ENCODE peak calls at places on chromosomes 6 and 20, in six cellular contexts. H, P, M, O, Y and V are unnamed samples.

GRCh38 chr6:106908386-106908840 is 66.1 kb downstream of the CD24 start:
- DNase-seq in Y (no peak), O (no peak), H (no peak), P (no peak), M (no peak), V (no peak)

GRCh38 chr6:39493174-39493573 is 170.7 kb upstream of the KCNK16 start:
- DNase-seq in M (no peak), H (no peak), O (no peak), P (peak; percentile 85), Y (no peak), V (no peak)

GRCh38 chr6:157228421-157229218 is 94.7 kb downstream of the TMEM242 start:
- DNase-seq in H (no peak), O (peak; percentile 52), M (no peak), P (no peak), Y (no peak), V (no peak)

GRCh38 chr6:146876271-146877151 is 277.7 kb downstream of the ADGB start:
- DNase-seq in O (no peak), P (peak; percentile 19), Y (no peak), H (no peak), M (no peak), V (no peak)

GRCh38 chr6:145673504-145673903 is 61.8 kb downstream of the EPM2A start:
- DNase-seq in M (no peak), O (peak; percentile 55), Y (no peak), P (no peak), H (no peak), V (no peak)

GRCh38 chr6:30317913-30318589 is 8.7 kb upstream of the TRIM39 start:
- DNase-seq in Y (no peak), O (no peak), M (no peak), P (no peak), H (peak; percentile 21), V (no peak)

GRCh38 chr6:129353067-129353466 is 356.9 kb downstream of the ARHGAP18 start:
- DNase-seq in Y (no peak), M (no peak), H (no peak), P (no peak), O (no peak), V (no peak)

GRCh38 chr20:2663364-2663886 is 591 bp downstream of the IDH3B start:
- DNase-seq in H (no peak), M (no peak), P (no peak), Y (no peak), O (no peak), V (no peak)

GRCh38 chr20:50415516-50416268 is 94.5 kb upstream of the PTPN1 start:
- DNase-seq in H (no peak), O (peak; percentile 100), P (peak; percentile 89), Y (no peak), M (no peak), V (no peak)

GRCh38 chr6:142367501-142368018 is 65.8 kb downstream of the ADGRG6 start:
- DNase-seq in Y (no peak), P (no peak), O (no peak), H (no peak), M (no peak), V (no peak)

GRCh38 chr6:50724381-50725124 is 11.2 kb downstream of the TFAP2D start:
- DNase-seq in H (no peak), M (no peak), P (no peak), O (no peak), Y (no peak), V (no peak)

GRCh38 chr6:52300489-52300931 is 16.0 kb upstream of the MCM3 start:
- DNase-seq in Y (no peak), P (no peak), O (no peak), H (no peak), M (no peak), V (no peak)

GRCh38 chr6:109595998-109596397 is 95.0 kb downstream of the AK9 start:
- DNase-seq in P (peak; percentile 36), H (peak; percentile 5), O (no peak), M (no peak), Y (no peak), V (no peak)

GRCh38 chr20:37209661-37210314 is 30.4 kb upstream of the MROH8 start:
- DNase-seq in H (no peak), O (no peak), Y (no peak), M (no peak), P (no peak), V (no peak)

GRCh38 chr6:13825871-13826270 is 11.5 kb upstream of the MCUR1 start:
- DNase-seq in P (no peak), O (no peak), H (no peak), Y (no peak), M (no peak), V (no peak)

GRCh38 chr6:136945626-136946235 is 23.6 kb downstream of the SLC35D3 start:
- DNase-seq in P (no peak), Y (no peak), O (no peak), H (no peak), M (no peak), V (no peak)

GRCh38 chr6:168527451-168528210 is 86.6 kb downstream of the SMOC2 start:
- DNase-seq in H (no peak), O (no peak), Y (no peak), P (peak; percentile 72), M (no peak), V (no peak)

GRCh38 chr6:168530653-168531071 is 89.7 kb downstream of the SMOC2 start:
- DNase-seq in M (no peak), Y (no peak), P (no peak), H (no peak), O (no peak), V (no peak)

GRCh38 chr6:168529214-168529613 is 88.2 kb downstream of the SMOC2 start:
- DNase-seq in H (no peak), P (no peak), Y (no peak), M (no peak), O (no peak), V (no peak)

GRCh38 chr6:168526841-168527281 is 85.9 kb downstream of the SMOC2 start:
- DNase-seq in Y (no peak), O (peak; percentile 78), P (peak; percentile 1), M (no peak), H (no peak), V (no peak)

GRCh38 chr6:168528457-168529095 is 87.6 kb downstream of the SMOC2 start:
- DNase-seq in O (no peak), M (no peak), H (no peak), Y (no peak), P (peak; percentile 36), V (no peak)
- H3K9me3 ChIP-seq in O (no peaks in the 10 kb centered on the region), M (no peaks in the 10 kb centered on the region), H (no peaks in the 10 kb centered on the region), Y (no peaks in the 10 kb centered on the region), P (no peaks in the 10 kb centered on the region), V (no peaks in the 10 kb centered on the region)

GRCh38 chr6:163036251-163036650 is 308.5 kb downstream of the PACRG start:
- DNase-seq in M (no peak), P (no peak), H (no peak), Y (no peak), O (no peak), V (no peak)
- H3K9me3 ChIP-seq in M (no peaks in the 10 kb centered on the region), P (no peaks in the 10 kb centered on the region), H (no peaks in the 10 kb centered on the region), Y (peaks cover 5% of the 10 kb centered on the region), O (no peaks in the 10 kb centered on the region), V (no peaks in the 10 kb centered on the region)

GRCh38 chr20:59753836-59754235 is 149.5 kb downstream of the PHACTR3 start:
- DNase-seq in P (no peak), O (no peak), Y (no peak), M (no peak), H (no peak), V (no peak)
- H3K9me3 ChIP-seq in P (no peaks in the 10 kb centered on the region), O (no peaks in the 10 kb centered on the region), Y (no peaks in the 10 kb centered on the region), M (no peaks in the 10 kb centered on the region), H (no peaks in the 10 kb centered on the region), V (no peaks in the 10 kb centered on the region)

DNA sequence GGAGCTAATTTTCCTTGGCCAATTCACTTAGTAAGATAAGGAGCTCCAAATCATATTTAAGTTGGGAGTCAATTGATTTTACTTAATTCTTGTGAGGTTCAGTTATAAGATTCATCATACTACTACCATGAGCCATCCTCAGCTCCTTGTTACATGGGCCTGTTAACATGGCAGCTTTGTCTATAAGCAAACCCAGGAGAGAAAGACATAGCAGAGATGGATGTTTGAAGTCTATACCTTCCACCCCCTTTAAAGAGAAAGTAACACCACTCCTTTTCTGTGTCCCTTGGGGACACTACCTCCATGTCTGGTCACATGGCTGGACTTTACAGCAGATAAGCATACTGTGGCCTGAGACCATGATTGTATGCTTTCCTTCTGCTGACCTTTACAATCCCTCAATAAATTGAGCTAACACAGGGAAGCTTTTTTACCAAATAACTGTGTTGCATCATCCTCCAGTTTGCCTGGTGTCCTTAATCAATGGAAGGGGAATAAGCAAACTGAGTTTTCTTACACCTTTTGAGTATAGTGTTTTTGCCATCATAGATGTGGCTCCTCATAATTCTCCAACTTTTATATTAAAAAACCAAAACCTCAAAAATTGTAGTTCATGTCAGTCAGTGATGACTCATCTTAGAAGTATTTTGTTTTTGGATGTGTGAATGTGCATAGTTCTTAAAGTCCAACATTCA is 9.8 kb upstream of the ZNFX1 start:
- DNase-seq in P (peak; percentile 82), M (no peak), O (no peak), H (no peak), Y (no peak), V (no peak)
- H3K9me3 ChIP-seq in P (peaks cover 7% of the 10 kb centered on the region), M (peaks cover 30% of the 10 kb centered on the region), O (peaks cover 15% of the 10 kb centered on the region), H (peaks cover 46% of the 10 kb centered on the region), Y (peaks cover 60% of the 10 kb centered on the region), V (peaks cover 57% of the 10 kb centered on the region)

GRCh38 chr6:18748314-18748713 is 361.2 kb downstream of the RNF144B start:
- DNase-seq in Y (no peak), O (no peak), P (no peak), M (no peak), H (no peak), V (no peak)
- H3K9me3 ChIP-seq in Y (no peaks in the 10 kb centered on the region), O (no peaks in the 10 kb centered on the region), P (no peaks in the 10 kb centered on the region), M (no peaks in the 10 kb centered on the region), H (no peaks in the 10 kb centered on the region), V (no peaks in the 10 kb centered on the region)

GRCh38 chr6:158338311-158339112 is 26.2 kb downstream of the TULP4 start:
- DNase-seq in M (no peak), H (no peak), Y (no peak), O (no peak), P (no peak), V (no peak)
- H3K9me3 ChIP-seq in M (no peaks in the 10 kb centered on the region), H (no peaks in the 10 kb centered on the region), Y (no peaks in the 10 kb centered on the region), O (no peaks in the 10 kb centered on the region), P (no peaks in the 10 kb centered on the region), V (no peaks in the 10 kb centered on the region)

GRCh38 chr6:2324166-2324953 is 79.0 kb upstream of the GMDS start:
- DNase-seq in M (no peak), H (no peak), P (no peak), O (no peak), Y (no peak), V (no peak)
- H3K9me3 ChIP-seq in M (peaks cover 11% of the 10 kb centered on the region), H (peaks cover 14% of the 10 kb centered on the region), P (no peaks in the 10 kb centered on the region), O (peaks cover 9% of the 10 kb centered on the region), Y (peaks cover 34% of the 10 kb centered on the region), V (peaks cover 10% of the 10 kb centered on the region)

GRCh38 chr6:22313796-22314195 is 17.0 kb upstream of the PRL start:
- DNase-seq in Y (no peak), O (no peak), H (no peak), P (no peak), M (no peak), V (no peak)
- H3K9me3 ChIP-seq in Y (peaks cover 5% of the 10 kb centered on the region), O (no peaks in the 10 kb centered on the region), H (no peaks in the 10 kb centered on the region), P (no peaks in the 10 kb centered on the region), M (peaks cover 5% of the 10 kb centered on the region), V (no peaks in the 10 kb centered on the region)

DNA sequence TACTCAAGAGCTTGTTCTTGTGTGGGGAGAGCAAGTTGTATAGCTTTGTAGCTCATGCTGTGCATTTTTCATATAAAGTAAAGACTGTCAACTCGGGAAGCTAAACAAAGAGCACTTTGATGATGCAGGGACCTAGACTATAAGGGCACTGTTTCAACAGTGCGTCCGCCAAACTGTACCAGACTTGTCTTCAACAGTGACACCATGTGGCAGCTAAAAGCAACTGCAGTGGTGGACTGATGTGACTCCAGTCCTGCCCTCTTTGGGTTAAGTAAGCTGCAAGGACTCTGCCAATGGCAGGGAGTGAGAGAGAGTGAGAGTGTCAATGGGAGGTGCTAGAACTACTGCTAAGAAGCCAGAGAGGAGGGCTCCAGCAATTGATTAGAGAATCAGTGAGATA is 48.1 kb upstream of the MC3R start:
- DNase-seq in H (no peak), M (no peak), P (no peak), O (no peak), Y (no peak), V (no peak)
- H3K9me3 ChIP-seq in H (peaks cover 4% of the 10 kb centered on the region), M (no peaks in the 10 kb centered on the region), P (no peaks in the 10 kb centered on the region), O (no peaks in the 10 kb centered on the region), Y (peaks cover 24% of the 10 kb centered on the region), V (no peaks in the 10 kb centered on the region)